ENCODE peak calls at places on chromosome 2, in nine cellular contexts. L is WERI-Rb-1; E is renal cortical epithelial cell; F is HEK293T; U is fibroblast of the conjunctiva; I is Caki2; R is SK-MEL-5; Q is stimulated activated CD4-positive, alpha-beta T cell treated with anti-CD3 and anti-CD28 coated beads, Interleukin-15, amount 100 ng/mL, for 1 hour; T is NCI-H1092. W is an unnamed sample.
A peak's percentile ranks its signal among the peaks of the same experiment; 100 is the strongest.

GRCh38 chr2:148096012-148096411 is 75.1 kb downstream of the MBD5 start:
- DNase-seq in L (no peak), E (no peak), F (no peak), U (no peak), I (no peak), R (peak; percentile 10), Q (no peak), T (no peak), W (no peak)

GRCh38 chr2:10522726-10523405 is 74.7 kb upstream of the ODC1 start:
- DNase-seq in L (no peak), E (no peak), F (no peak), U (no peak), I (no peak), R (no peak), Q (no peak), T (no peak), W (no peak)

GRCh38 chr2:230905448-230906430 is 19.3 kb downstream of the GPR55 start:
- DNase-seq in L (no peak), E (peak; percentile 6), F (no peak), U (no peak), I (no peak), R (no peak), Q (peak; percentile 67), T (no peak), W (no peak)

GRCh38 chr2:143429932-143430331 is 300.7 kb downstream of the ARHGAP15 start:
- DNase-seq in L (no peak), E (peak; percentile 12), F (no peak), U (peak; percentile 35), I (peak; percentile 10), R (peak; percentile 3), Q (no peak), T (no peak), W (peak; percentile 69)

GRCh38 chr2:113156278-113157107 is 17.3 kb upstream of the PSD4 start:
- DNase-seq in L (no peak), E (peak; percentile 22), F (no peak), U (no peak), I (peak; percentile 42), R (no peak), Q (no peak), T (no peak), W (no peak)

GRCh38 chr2:210586381-210586780 is 30.0 kb downstream of the CPS1 start:
- DNase-seq in L (no peak), E (peak; percentile 68), F (no peak), U (no peak), I (no peak), R (no peak), Q (no peak), T (no peak), W (no peak)

GRCh38 chr2:78980871-78981270 is 44.6 kb upstream of the REG3G start:
- DNase-seq in L (no peak), E (no peak), F (no peak), U (no peak), I (no peak), R (no peak), Q (no peak), T (no peak), W (no peak)

GRCh38 chr2:191637182-191638078 is 40.5 kb upstream of the NABP1 start:
- DNase-seq in L (no peak), E (peak; percentile 92), F (no peak), U (no peak), I (peak; percentile 41), R (peak; percentile 37), Q (no peak), T (no peak), W (no peak)

GRCh38 chr2:68043719-68044498 is 18.9 kb downstream of the C1D start:
- DNase-seq in L (no peak), E (peak; percentile 28), F (no peak), U (peak; percentile 44), I (no peak), R (no peak), Q (no peak), T (no peak), W (no peak)

GRCh38 chr2:224453892-224454291 is 52.0 kb upstream of the FAM124B start:
- DNase-seq in L (no peak), E (no peak), F (no peak), U (no peak), I (no peak), R (no peak), Q (no peak), T (no peak), W (no peak)

GRCh38 chr2:147945660-147946059 is 74.9 kb downstream of the ORC4 start:
- DNase-seq in L (no peak), E (peak; percentile 21), F (no peak), U (no peak), I (no peak), R (no peak), Q (no peak), T (no peak), W (no peak)

GRCh38 chr2:12442627-12442928 is 274.2 kb upstream of the TRIB2 start:
- DNase-seq in L (no peak), E (peak; percentile 16), F (no peak), U (no peak), I (no peak), R (no peak), Q (no peak), T (no peak), W (no peak)

GRCh38 chr2:263022-263738 is 652 bp downstream of the SH3YL1 start:
- DNase-seq in L (no peak), E (no peak), F (no peak), U (no peak), I (no peak), R (no peak), Q (no peak), T (no peak), W (no peak)

GRCh38 chr2:147405651-147406050 is 439.2 kb upstream of the ACVR2A start:
- DNase-seq in L (no peak), E (no peak), F (no peak), U (no peak), I (no peak), R (no peak), Q (no peak), T (no peak), W (no peak)

GRCh38 chr2:128594273-128594910 is 275.7 kb upstream of the HS6ST1 start:
- DNase-seq in L (no peak), E (no peak), F (no peak), U (no peak), I (no peak), R (no peak), Q (no peak), T (no peak), W (no peak)

GRCh38 chr2:8495189-8495855 is 186.5 kb upstream of the ID2 start:
- DNase-seq in L (no peak), E (peak; percentile 64), F (no peak), U (no peak), I (no peak), R (no peak), Q (no peak), T (no peak), W (no peak)

GRCh38 chr2:74381751-74382150 is 1.6 kb upstream of the DCTN1 start:
- DNase-seq in L (no peak), E (no peak), F (no peak), U (no peak), I (no peak), R (peak; percentile 83), Q (no peak), T (no peak), W (no peak)

GRCh38 chr2:68926782-68927181 is 25.9 kb downstream of the GKN2 start:
- DNase-seq in L (no peak), E (peak; percentile 16), F (no peak), U (no peak), I (no peak), R (no peak), Q (no peak), T (no peak), W (no peak)

GRCh38 chr2:20488136-20488705 is 41.3 kb downstream of the RHOB start:
- DNase-seq in L (no peak), E (no peak), F (no peak), U (no peak), I (no peak), R (no peak), Q (no peak), T (no peak), W (no peak)

GRCh38 chr2:239223330-239224248 is 177.2 kb downstream of the HDAC4 start:
- DNase-seq in L (no peak), E (no peak), F (no peak), U (peak; percentile 67), I (no peak), R (peak; percentile 83), Q (no peak), T (no peak), W (peak; percentile 27)

GRCh38 chr2:202604699-202605098 is 30.1 kb upstream of the FAM117B start:
- DNase-seq in L (no peak), E (no peak), F (no peak), U (no peak), I (no peak), R (no peak), Q (no peak), T (no peak), W (no peak)